ENCODE peak calls at places on chromosomes 12 and 14, in five cellular contexts. U is RWPE2, V is Peyer's patch, P is stomach, Q is body of pancreas. I is an unnamed sample. For H3K4me1, the result is how much of the 10 kb centered on the place peaks cover.

GRCh38 chr12:74043343-74043742 is 494.3 kb upstream of the ATXN7L3B start:
- DNase-seq in U (no peak), V (no peak), P (no peak), Q (no peak), I (no peak)

GRCh38 chr14:68884031-68885030 is 91.5 kb upstream of the ZFP36L1 start:
- DNase-seq in U (peak), V (no peak), P (no peak), Q (peak), I (peak)

GRCh38 chr14:73943083-73943482 is 6.8 kb downstream of the FAM161B start:
- DNase-seq in U (no peak), V (no peak), P (no peak), Q (no peak), I (no peak)

GRCh38 chr14:33465952-33466700 is 484.7 kb downstream of the EGLN3 start:
- DNase-seq in U (no peak), V (no peak), P (no peak), Q (no peak), I (no peak)

GRCh38 chr14:104322531-104323466 is 184.4 kb downstream of the KIF26A start:
- DNase-seq in U (peak), V (no peak), P (peak), Q (no peak), I (no peak)

GRCh38 chr14:104206281-104206904 is 68.0 kb downstream of the KIF26A start:
- DNase-seq in U (no peak), V (no peak), P (peak), Q (no peak), I (no peak)

GRCh38 chr12:32502693-32503510 is 103.5 kb downstream of the FGD4 start:
- DNase-seq in U (no peak), V (no peak), P (no peak), Q (peak), I (no peak)

GRCh38 chr14:102187044-102187443 is 47.3 kb downstream of the WDR20 start:
- DNase-seq in U (no peak), V (no peak), P (no peak), Q (no peak), I (no peak)

GRCh38 chr14:78997811-78998210 is 827.6 kb downstream of the NRXN3 start:
- DNase-seq in U (no peak), V (no peak), P (no peak), Q (peak), I (no peak)

GRCh38 chr12:90871697-90872096 is 83.3 kb downstream of the CCER1 start:
- DNase-seq in U (no peak), V (no peak), P (no peak), Q (no peak), I (no peak)

GRCh38 chr12:25387136-25388050 is 136.7 kb upstream of the KRAS start:
- DNase-seq in U (no peak), V (peak), P (peak), Q (peak), I (peak)

GRCh38 chr14:87252103-87252502 is 740.9 kb downstream of the GALC start:
- DNase-seq in U (no peak), V (no peak), P (no peak), Q (no peak), I (no peak)

GRCh38 chr12:6950944-6951540 is at the start of gene PTPN6:
- DNase-seq in U (peak), V (peak), P (peak), Q (no peak), I (peak)

GRCh38 chr12:26750531-26751171 is 82.3 kb downstream of the ITPR2 start:
- DNase-seq in U (no peak), V (no peak), P (no peak), Q (no peak), I (no peak)

GRCh38 chr14:53701108-53701875 is 255.3 kb downstream of the BMP4 start:
- DNase-seq in U (no peak), V (no peak), P (no peak), Q (no peak), I (no peak)

GRCh38 chr12:5589055-5589454 is 157.1 kb downstream of the NTF3 start:
- DNase-seq in U (no peak), V (no peak), P (no peak), Q (no peak), I (no peak)

GRCh38 chr14:20332946-20333782 is at the start of gene CCNB1IP1:
- DNase-seq in U (no peak), V (peak), P (peak), Q (peak), I (peak)

GRCh38 chr14:100239200-100239839 is 376 bp downstream of the YY1 start:
- DNase-seq in U (peak), V (no peak), P (no peak), Q (no peak), I (peak)

GRCh38 chr12:66232258-66232657 is 43.2 kb downstream of the IRAK3 start:
- DNase-seq in U (no peak), V (no peak), P (peak), Q (no peak), I (no peak)

GRCh38 chr14:51401272-51401671 is 161.2 kb downstream of the TMX1 start:
- DNase-seq in U (no peak), V (no peak), P (no peak), Q (no peak), I (no peak)

GRCh38 chr14:23403139-23403438 is 5.0 kb downstream of the MYH6 start:
- DNase-seq in U (no peak), V (no peak), P (no peak), Q (no peak), I (no peak)

GRCh38 chr14:73774244-73774575 is 60.0 kb upstream of the PNMA1 start:
- DNase-seq in U (no peak), V (no peak), P (no peak), Q (no peak), I (no peak)

GRCh38 chr14:66443158-66443695 is 42.9 kb upstream of the CCDC196 start:
- DNase-seq in U (no peak), V (no peak), P (no peak), Q (no peak), I (no peak)

GRCh38 chr12:31590730-31591307 is at the start of gene DENND5B:
- DNase-seq in U (no peak), V (peak), P (peak), Q (peak), I (peak)

GRCh38 chr12:53295070-53295890 is at the start of gene PFDN5:
- DNase-seq in U (peak), V (peak), P (peak), Q (peak), I (peak)
- TF ChIP-seq CTCF in U (no peak), V (no peak), P (no peak), Q (no peak), I (peak)

GRCh38 chr12:2354151-2354991 is 301.6 kb downstream of the CACNA1C start:
- DNase-seq in U (no peak), V (no peak), P (no peak), Q (no peak), I (no peak)
- H3K4me1 ChIP-seq in U (under half), V (under half), P (under half), Q (under half), I (half or more)

GRCh38 chr14:71320734-71321555 is 413.7 kb downstream of the PCNX1 start:
- DNase-seq in U (peak), V (peak), P (peak), Q (peak), I (peak)

GRCh38 chr14:71321556-71322315 is 414.5 kb downstream of the PCNX1 start:
- DNase-seq in U (no peak), V (no peak), P (no peak), Q (peak), I (no peak)

GRCh38 chr14:71318097-71318459 is 410.8 kb downstream of the PCNX1 start:
- DNase-seq in U (no peak), V (no peak), P (no peak), Q (no peak), I (no peak)

GRCh38 chr14:71320107-71320733 is 413.0 kb downstream of the PCNX1 start:
- DNase-seq in U (peak), V (peak), P (peak), Q (peak), I (peak)

GRCh38 chr14:71319646-71320045 is 412.4 kb downstream of the PCNX1 start:
- DNase-seq in U (no peak), V (no peak), P (no peak), Q (no peak), I (no peak)
- H3K27ac ChIP-seq in U (peak), V (peak), P (peak), Q (peak), I (peak)

DNA sequence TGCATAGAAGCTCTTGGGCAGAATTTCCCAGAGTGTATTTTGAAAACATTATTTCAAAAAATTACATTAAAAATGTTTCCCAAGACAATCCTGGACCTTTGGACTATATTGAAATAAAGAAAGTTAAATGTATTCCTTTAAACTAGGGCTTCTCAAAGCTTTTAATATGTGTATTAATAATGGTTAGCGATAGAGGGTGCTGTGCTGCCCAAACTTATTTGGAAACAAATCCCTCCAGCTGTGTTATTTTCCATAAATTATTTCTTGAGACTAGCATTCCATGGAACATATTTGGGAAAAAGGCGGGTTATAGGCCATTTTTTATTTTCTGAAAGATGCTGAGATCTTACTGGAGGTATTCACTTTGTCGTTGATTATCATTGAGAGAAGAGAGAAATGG is 397.8 kb upstream of the MIS18BP1 start:
- DNase-seq in U (no peak), V (no peak), P (no peak), Q (no peak), I (no peak)
- TF ChIP-seq CTCF in U (peak), V (no peak), P (no peak), Q (no peak), I (no peak)

GRCh38 chr12:123041811-123042655 is 61.6 kb downstream of the ARL6IP4 start:
- DNase-seq in U (no peak), V (no peak), P (no peak), Q (no peak), I (no peak)
- H3K4me1 ChIP-seq in U (under half), V (under half), P (under half), Q (under half), I (half or more)

DNA sequence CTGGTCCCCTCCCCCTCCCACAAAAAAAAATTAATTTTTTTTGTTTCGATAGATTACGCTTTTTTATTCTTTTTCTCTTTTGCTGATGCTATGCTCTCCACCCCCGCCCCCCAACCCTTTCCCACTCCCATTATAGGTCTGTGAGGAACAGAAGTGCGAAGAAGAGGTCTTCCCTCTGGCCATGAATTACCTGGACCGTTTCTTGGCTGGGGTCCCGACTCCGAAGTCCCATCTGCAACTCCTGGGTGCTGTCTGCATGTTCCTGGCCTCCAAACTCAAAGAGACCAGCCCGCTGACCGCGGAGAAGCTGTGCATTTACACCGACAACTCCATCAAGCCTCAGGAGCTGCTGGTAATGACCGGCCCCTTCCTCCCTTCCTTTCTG is 2.3 kb downstream of the CCND2 start:
- DNase-seq in U (no peak), V (no peak), P (no peak), Q (peak), I (no peak)
- H3K27ac ChIP-seq in U (peak), V (peak), P (peak), Q (peak), I (peak)

I was measured in left ventricle myocardium inferior.